ENCODE peak calls at places on chromosome 15, in four cellular contexts. J, Z, A and I are unnamed samples.

GRCh38 chr15:29913528-29914135 is 91.4 kb upstream of the TJP1 start:
- DNase-seq in A (peak; percentile 53), J (peak; percentile 31), Z (no peak), I (peak; percentile 64)

GRCh38 chr15:78364233-78364632 is 24.1 kb downstream of the CRABP1 start:
- DNase-seq in A (peak; percentile 63), Z (no peak), J (no peak), I (no peak)

GRCh38 chr15:91142097-91142744 is 42.2 kb downstream of the SV2B start:
- DNase-seq in A (no peak), Z (peak; percentile 22), J (no peak), I (no peak)

GRCh38 chr15:76983588-76984379 is 11.1 kb upstream of the PSTPIP1 start:
- DNase-seq in A (no peak), J (no peak), Z (no peak), I (no peak)

GRCh38 chr15:59169337-59169736 is 37.3 kb upstream of the LDHAL6B start:
- DNase-seq in Z (no peak), A (peak; percentile 90), J (no peak), I (peak; percentile 85)

GRCh38 chr15:31262901-31263671 is 63.5 kb upstream of the KLF13 start:
- DNase-seq in Z (no peak), A (peak; percentile 48), J (peak; percentile 16), I (no peak)

GRCh38 chr15:74307827-74308642 is 59.4 kb downstream of the CYP11A1 start:
- DNase-seq in A (peak; percentile 64), Z (peak; percentile 83), J (peak; percentile 61), I (peak; percentile 47)

GRCh38 chr15:85722789-85723188 is 71.9 kb downstream of the KLHL25 start:
- DNase-seq in J (no peak), A (no peak), Z (no peak), I (no peak)

GRCh38 chr15:76954744-76955143 is 23.2 kb downstream of the RCN2 start:
- DNase-seq in J (no peak), Z (no peak), A (no peak), I (no peak)

GRCh38 chr15:36667296-36667695 is 87.9 kb downstream of the CDIN1 start:
- DNase-seq in A (no peak), J (no peak), Z (no peak), I (no peak)

GRCh38 chr15:101116681-101116976 is 135.2 kb downstream of the CHSY1 start:
- DNase-seq in Z (no peak), J (no peak), A (no peak), I (no peak)

GRCh38 chr15:101115318-101115886 is 136.4 kb downstream of the CHSY1 start:
- DNase-seq in A (no peak), Z (no peak), J (no peak), I (no peak)

GRCh38 chr15:101114146-101114545 is 137.7 kb downstream of the CHSY1 start:
- DNase-seq in J (no peak), A (no peak), Z (no peak), I (no peak)

GRCh38 chr15:101114610-101115009 is 137.2 kb downstream of the CHSY1 start:
- DNase-seq in J (no peak), A (no peak), Z (no peak), I (no peak)

GRCh38 chr15:101115887-101116680 is 135.8 kb downstream of the CHSY1 start:
- DNase-seq in Z (no peak), A (peak; percentile 67), J (peak; percentile 50), I (no peak)
- TF ChIP-seq CTCF in Z (no peak), A (peak; percentile 2), J (no peak), I (no peak)

GRCh38 chr15:34514251-34514760 is 69.1 kb downstream of the GOLGA8B start:
- DNase-seq in Z (peak; percentile 38), A (peak; percentile 15), J (peak; percentile 23), I (no peak)
- TF ChIP-seq CTCF in Z (no peak), A (no peak), J (no peak), I (peak; percentile 34)

GRCh38 chr15:99105516-99106341 is 849 bp downstream of the SYNM start:
- DNase-seq in A (peak; percentile 66), Z (peak; percentile 60), J (peak; percentile 36), I (peak; percentile 30)
- TF ChIP-seq CTCF in A (no peak), Z (peak; percentile 42), J (peak; percentile 11), I (no peak)

GRCh38 chr15:37978231-37978630 is 43.8 kb downstream of the TMCO5A start:
- DNase-seq in A (no peak), J (no peak), Z (no peak), I (no peak)

GRCh38 chr15:37979597-37979996 is 45.2 kb downstream of the TMCO5A start:
- DNase-seq in J (no peak), Z (no peak), A (no peak), I (no peak)

GRCh38 chr15:37984368-37984767 is 49.9 kb downstream of the TMCO5A start:
- DNase-seq in Z (no peak), A (no peak), J (no peak), I (no peak)

GRCh38 chr15:37980010-37980409 is 45.6 kb downstream of the TMCO5A start:
- DNase-seq in A (no peak), J (no peak), Z (no peak), I (no peak)

DNA sequence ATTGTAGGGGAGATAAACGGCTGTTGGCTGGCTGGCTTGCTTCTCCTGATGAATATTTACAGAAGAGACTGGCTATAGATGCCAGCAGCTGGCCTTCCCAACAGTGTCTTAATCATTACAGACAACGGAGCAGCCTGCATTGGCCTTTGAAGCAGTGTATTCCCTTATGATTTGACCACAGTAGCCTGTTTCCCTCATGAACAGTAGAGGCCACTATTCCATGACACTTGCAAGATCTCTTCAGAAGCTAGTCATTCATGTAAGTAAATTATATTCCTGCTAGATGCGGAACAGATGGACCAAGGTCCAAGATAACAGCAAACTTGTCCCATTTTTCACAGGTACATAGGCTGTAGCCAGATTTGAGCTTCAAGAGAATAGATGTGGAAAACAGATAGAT is 47.3 kb downstream of the TMCO5A start:
- DNase-seq in Z (no peak), A (peak; percentile 53), J (no peak), I (peak; percentile 55)
- TF ChIP-seq CTCF in Z (peak; percentile 21), A (peak; percentile 60), J (peak; percentile 19), I (peak; percentile 56)

GRCh38 chr15:25685216-25685569 is 177.9 kb downstream of the ATP10A start:
- DNase-seq in J (no peak), A (no peak), Z (no peak), I (no peak)
- TF ChIP-seq CTCF in J (no peak), A (no peak), Z (no peak), I (peak; percentile 19)

DNA sequence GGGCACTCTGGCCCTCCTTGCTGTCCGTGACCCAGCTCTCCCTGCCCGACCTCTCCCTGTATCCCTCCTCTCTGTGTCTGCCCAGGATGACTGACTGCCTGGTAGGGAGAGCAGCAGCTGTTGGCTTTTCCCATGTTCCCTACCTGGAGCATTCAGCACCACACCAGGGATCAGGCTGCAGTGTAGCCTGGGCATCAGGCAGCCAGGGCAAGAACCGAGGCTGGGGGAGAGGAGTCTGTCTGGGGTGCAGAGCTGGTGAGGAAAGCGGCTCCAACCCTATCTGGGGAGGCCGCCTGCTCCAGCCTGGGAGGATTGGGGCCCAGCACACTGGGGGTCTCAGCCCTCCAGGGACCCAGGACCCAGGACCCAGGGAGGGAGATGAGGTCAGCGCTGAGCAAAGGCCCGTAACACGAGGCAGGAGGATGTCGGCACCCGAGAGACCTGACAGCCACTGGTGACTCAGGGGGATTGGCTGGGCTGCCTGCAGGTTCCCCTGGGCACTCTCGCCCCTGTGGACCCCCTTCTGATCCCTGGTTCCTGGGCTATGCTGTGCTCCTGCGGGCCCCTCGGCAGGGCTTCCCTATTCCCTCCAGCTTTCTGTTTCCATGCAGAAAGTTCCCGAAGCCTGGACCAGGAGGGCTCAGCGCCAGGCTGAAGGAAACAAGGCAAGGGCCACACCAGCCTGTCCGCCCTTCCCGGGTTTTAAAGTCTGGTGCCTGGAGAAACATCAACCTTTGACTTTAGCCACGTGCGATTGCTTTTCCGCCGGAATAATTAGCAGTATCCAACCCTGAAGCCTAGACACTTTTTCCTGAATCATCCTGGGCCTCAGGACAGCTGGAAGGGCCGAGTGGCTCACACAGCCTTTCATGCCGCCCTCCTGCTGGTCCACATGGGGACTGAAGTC is 128.2 kb upstream of the MEF2A start:
- DNase-seq in J (no peak), Z (no peak), A (no peak), I (no peak)
- TF ChIP-seq CTCF in J (no peak), Z (no peak), A (no peak), I (no peak)

GRCh38 chr15:63504979-63505841 is 817 bp downstream of the USP3 start:
- DNase-seq in Z (no peak), A (peak; percentile 62), J (peak; percentile 58), I (peak; percentile 42)
- TF ChIP-seq CTCF in Z (no peak), A (peak; percentile 34), J (peak; percentile 20), I (peak; percentile 29)